ENCODE peak calls at places on chromosome X, in eight cellular contexts. W, C, F, K, R, N, Z and G are unnamed samples.

GRCh38 chrX:43809463-43809862 is 72.8 kb downstream of the MAOB start:
- DNase-seq in N (no peak), K (peak), W (no peak), Z (no peak), F (no peak), C (no peak), R (no peak), G (no peak)

GRCh38 chrX:82973641-82974040 is 534.4 kb upstream of the POU3F4 start:
- DNase-seq in R (no peak), W (no peak), N (no peak), F (no peak), C (no peak), Z (no peak), K (no peak), G (no peak)

GRCh38 chrX:13485167-13485566 is 84.2 kb upstream of the EGFL6 start:
- DNase-seq in Z (no peak), R (no peak), N (no peak), C (no peak), F (no peak), K (no peak), W (no peak), G (no peak)

GRCh38 chrX:110414679-110415439 is 56.2 kb downstream of the RTL9 start:
- DNase-seq in F (peak), C (no peak), N (no peak), Z (no peak), W (no peak), R (no peak), K (no peak), G (peak)

GRCh38 chrX:38870386-38870895 is 69.2 kb downstream of the MID1IP1 start:
- DNase-seq in N (no peak), Z (no peak), R (no peak), W (no peak), K (no peak), C (no peak), F (no peak), G (no peak)

GRCh38 chrX:38929966-38930421 is 128.7 kb downstream of the MID1IP1 start:
- DNase-seq in R (no peak), Z (no peak), N (no peak), K (peak), F (no peak), C (peak), W (no peak), G (peak)

GRCh38 chrX:78957768-78958130 is 12.6 kb downstream of the P2RY10 start:
- DNase-seq in W (no peak), R (no peak), C (no peak), K (no peak), N (no peak), F (peak), Z (no peak), G (no peak)

GRCh38 chrX:134371133-134371532 is 88.8 kb upstream of the HPRT1 start:
- DNase-seq in K (no peak), C (no peak), N (no peak), R (no peak), F (no peak), W (no peak), Z (no peak), G (no peak)

GRCh38 chrX:18422325-18422724 is 3.1 kb upstream of the CDKL5 start:
- DNase-seq in R (no peak), K (peak), F (no peak), W (no peak), Z (no peak), N (no peak), C (peak), G (peak)

GRCh38 chrX:102514536-102514935 is 2.0 kb downstream of the TMSB15A start:
- DNase-seq in C (no peak), K (no peak), Z (no peak), R (no peak), N (no peak), F (no peak), W (no peak), G (no peak)

GRCh38 chrX:15451913-15452312 is 41.2 kb downstream of the PIR start:
- DNase-seq in C (no peak), N (no peak), K (peak), Z (no peak), R (no peak), W (no peak), F (no peak), G (no peak)